ENCODE peak calls at places on chromosomes 7 and 10, in nine cellular contexts. T is GM23248, Y is mesenchymal stem cell, Z is NT2/D1, P is mammary epithelial cell, L is K562, S is H9, U is MM.1S, C is H1. G is an unnamed sample. For H3K9me3 and H3K4me1, the result is how much of the 10 kb centered on the place peaks cover.

GRCh38 chr7:1510780-1511154 is 6.6 kb upstream of the INTS1 start:
- DNase-seq in Y (no peak), T (no peak), C (no peak), L (no peak), S (no peak), Z (no peak), P (no peak), U (no peak), G (no peak)

GRCh38 chr10:116722736-116723427 is 19.5 kb downstream of the HSPA12A start:
- DNase-seq in Y (no peak), L (no peak), U (no peak), P (no peak), C (no peak), T (no peak), S (no peak), Z (no peak), G (no peak)

GRCh38 chr10:69361303-69361614 is 55.5 kb downstream of the TACR2 start:
- DNase-seq in T (no peak), S (no peak), Z (no peak), U (no peak), P (no peak), L (no peak), Y (no peak), C (no peak), G (no peak)

GRCh38 chr7:131544449-131545425 is 11.7 kb downstream of the PODXL start:
- DNase-seq in Y (peak), P (no peak), S (no peak), L (peak), T (peak), C (no peak), Z (no peak), U (no peak), G (no peak)

GRCh38 chr10:102600816-102601215 is 43.5 kb upstream of the TRIM8 start:
- DNase-seq in C (no peak), Z (no peak), P (no peak), L (no peak), U (no peak), Y (no peak), T (no peak), S (no peak), G (no peak)

GRCh38 chr7:71198887-71199286 is 66.9 kb downstream of the GALNT17 start:
- DNase-seq in T (no peak), S (no peak), U (no peak), Z (no peak), L (no peak), Y (no peak), P (no peak), C (no peak), G (no peak)

GRCh38 chr10:80090120-80090519 is 11.7 kb downstream of the TMEM254 start:
- DNase-seq in C (no peak), P (no peak), U (no peak), Z (no peak), S (no peak), L (no peak), Y (no peak), T (no peak), G (no peak)

GRCh38 chr10:86255405-86256251 is 111.0 kb downstream of the GRID1 start:
- DNase-seq in S (peak), L (no peak), U (no peak), C (no peak), Y (no peak), T (no peak), Z (no peak), P (no peak), G (peak)

GRCh38 chr10:119339099-119339498 is 131.7 kb downstream of the GRK5 start:
- DNase-seq in L (no peak), C (no peak), S (no peak), Z (no peak), P (no peak), T (no peak), U (no peak), Y (no peak), G (no peak)

GRCh38 chr7:158530800-158531609 is 56.6 kb downstream of the PTPRN2 start:
- DNase-seq in Y (no peak), C (no peak), P (no peak), U (no peak), T (no peak), S (no peak), Z (no peak), L (no peak), G (no peak)

GRCh38 chr7:158527902-158528502 is 59.6 kb downstream of the PTPRN2 start:
- DNase-seq in L (no peak), Z (no peak), Y (no peak), T (no peak), S (no peak), P (no peak), C (no peak), U (no peak), G (no peak)

GRCh38 chr7:158527495-158527894 is 60.1 kb downstream of the PTPRN2 start:
- DNase-seq in Y (no peak), T (no peak), U (no peak), Z (no peak), P (no peak), C (no peak), S (no peak), L (no peak), G (no peak)

GRCh38 chr7:158531661-158532060 is 56.0 kb downstream of the PTPRN2 start:
- DNase-seq in Y (no peak), T (no peak), U (no peak), Z (no peak), L (no peak), P (no peak), S (no peak), C (no peak), G (no peak)

GRCh38 chr7:158529181-158530096 is 58.2 kb downstream of the PTPRN2 start:
- DNase-seq in P (no peak), T (no peak), Y (no peak), U (no peak), S (no peak), L (no peak), Z (no peak), C (no peak), G (no peak)
- H3K9me3 ChIP-seq in P (half or more), T (under half), Y (under half), U (under half), S (under half), L (under half), Z (under half), C (under half), G (under half)

GRCh38 chr10:63631971-63632370 is 110.8 kb downstream of the REEP3 start:
- DNase-seq in L (no peak), Y (no peak), Z (no peak), T (peak), C (no peak), P (no peak), U (no peak), S (no peak), G (no peak)
- H3K9ac ChIP-seq in L (no peak), Y (peak), Z (no peak), T (no peak), C (no peak), P (no peak), U (no peak), S (no peak), G (no peak)

DNA sequence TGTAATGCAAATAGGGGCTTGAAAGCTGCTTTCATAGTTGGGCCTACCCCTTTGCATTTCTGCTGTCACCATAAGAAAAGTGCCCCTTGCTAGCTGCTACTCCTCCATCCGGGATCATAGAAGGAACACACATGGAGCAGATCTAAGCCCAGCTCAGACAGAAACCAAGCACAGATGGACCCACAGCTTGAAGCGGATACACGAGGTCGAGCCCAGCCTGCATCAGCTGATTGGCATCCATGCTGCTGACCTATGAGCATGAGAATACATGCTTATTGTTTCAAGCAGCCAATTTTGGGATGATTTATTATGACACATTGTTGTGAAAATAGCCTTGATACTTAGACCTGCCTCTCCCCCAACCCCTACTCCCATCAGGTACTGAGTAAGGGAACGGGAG is 109.2 kb downstream of the ZNF467 start:
- DNase-seq in S (no peak), C (no peak), L (no peak), P (peak), Z (no peak), Y (no peak), U (no peak), T (no peak), G (no peak)
- H3K4me1 ChIP-seq in S (under half), C (under half), L (under half), P (under half), Z (under half), Y (under half), U (under half), T (under half), G (under half)

GRCh38 chr7:63047546-63047945 is 951.1 kb upstream of the ZNF722 start:
- DNase-seq in T (no peak), S (no peak), Y (no peak), P (no peak), C (no peak), U (no peak), Z (no peak), L (no peak), G (no peak)
- H3K9me3 ChIP-seq in T (under half), S (half or more), Y (under half), P (under half), C (half or more), U (under half), Z (under half), L (under half), G (under half)

DNA sequence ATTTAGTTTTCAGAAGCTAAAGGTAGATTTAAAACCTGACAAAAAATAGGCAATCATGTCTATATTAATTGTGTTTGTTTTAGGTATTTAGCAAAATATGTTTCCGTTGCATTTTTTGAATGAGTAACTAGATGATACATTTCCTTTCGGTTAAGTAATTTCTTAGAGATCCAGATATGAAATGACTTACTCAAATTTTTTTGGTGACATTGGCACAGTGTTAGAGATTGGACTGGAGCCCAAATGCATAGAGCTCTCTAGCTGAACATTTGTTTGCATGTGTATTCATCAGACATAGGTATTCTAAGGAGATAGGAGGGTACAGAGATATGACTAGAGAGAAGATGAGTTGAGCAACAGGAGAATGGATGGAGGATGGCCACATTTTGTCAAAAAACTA is 1.9 kb downstream of the BUB3 start:
- DNase-seq in T (peak), C (no peak), U (no peak), Y (no peak), S (no peak), L (no peak), P (no peak), Z (no peak), G (no peak)
- H3K9ac ChIP-seq in T (no peak), C (no peak), U (no peak), Y (peak), S (no peak), L (no peak), P (no peak), Z (no peak), G (no peak)